ENCODE peak calls at places on chromosomes 2 and 18, in seven cellular contexts. H, O, V, W, R, A and B are unnamed samples.

GRCh38 chr2:128544321-128545037 is 225.8 kb upstream of the HS6ST1 start:
- DNase-seq in V (no peak), O (no peak), A (no peak), H (no peak), W (no peak), R (no peak), B (no peak)

GRCh38 chr2:145807978-145808377 is 1288.1 kb upstream of the ZEB2 start:
- DNase-seq in V (no peak), O (no peak), H (no peak), R (no peak), A (no peak), W (no peak), B (no peak)

GRCh38 chr18:2843161-2843560 is 3.6 kb upstream of the EMILIN2 start:
- DNase-seq in R (peak; percentile 27), H (peak; percentile 76), O (no peak), A (peak; percentile 41), V (no peak), W (no peak), B (no peak)

GRCh38 chr18:42141439-42141838 is 186.4 kb downstream of the PIK3C3 start:
- DNase-seq in W (peak; percentile 59), R (no peak), A (no peak), O (no peak), H (no peak), V (no peak), B (peak; percentile 5)

GRCh38 chr2:241620419-241620769 is 16.6 kb downstream of the THAP4 start:
- DNase-seq in R (no peak), V (no peak), H (no peak), O (no peak), W (no peak), A (no peak), B (no peak)

GRCh38 chr2:44848026-44848425 is 93.5 kb upstream of the SIX3 start:
- DNase-seq in A (no peak), R (no peak), H (no peak), V (no peak), O (no peak), W (no peak), B (no peak)

GRCh38 chr2:134574610-134575332 is 144.0 kb downstream of the TMEM163 start:
- DNase-seq in V (no peak), W (no peak), R (no peak), O (peak; percentile 34), H (no peak), A (no peak), B (no peak)

GRCh38 chr18:50745946-50746345 is 73.9 kb downstream of the MRO start:
- DNase-seq in A (no peak), H (no peak), W (no peak), O (no peak), R (no peak), V (no peak), B (no peak)

GRCh38 chr2:150234787-150235512 is 252.5 kb downstream of the RND3 start:
- DNase-seq in H (no peak), O (no peak), A (no peak), V (no peak), W (no peak), R (peak; percentile 19), B (no peak)

GRCh38 chr2:106180602-106181001 is 13.5 kb downstream of the UXS1 start:
- DNase-seq in R (no peak), H (no peak), A (no peak), V (no peak), W (no peak), O (no peak), B (no peak)

GRCh38 chr2:106175084-106175850 is 18.8 kb downstream of the UXS1 start:
- DNase-seq in W (no peak), R (no peak), A (no peak), V (no peak), H (no peak), O (no peak), B (no peak)

GRCh38 chr2:106181064-106181463 is 13.0 kb downstream of the UXS1 start:
- DNase-seq in V (no peak), O (no peak), A (no peak), R (no peak), W (no peak), H (no peak), B (no peak)

GRCh38 chr2:106176446-106177110 is 17.5 kb downstream of the UXS1 start:
- DNase-seq in R (no peak), O (no peak), W (no peak), H (no peak), V (no peak), A (no peak), B (no peak)

DNA sequence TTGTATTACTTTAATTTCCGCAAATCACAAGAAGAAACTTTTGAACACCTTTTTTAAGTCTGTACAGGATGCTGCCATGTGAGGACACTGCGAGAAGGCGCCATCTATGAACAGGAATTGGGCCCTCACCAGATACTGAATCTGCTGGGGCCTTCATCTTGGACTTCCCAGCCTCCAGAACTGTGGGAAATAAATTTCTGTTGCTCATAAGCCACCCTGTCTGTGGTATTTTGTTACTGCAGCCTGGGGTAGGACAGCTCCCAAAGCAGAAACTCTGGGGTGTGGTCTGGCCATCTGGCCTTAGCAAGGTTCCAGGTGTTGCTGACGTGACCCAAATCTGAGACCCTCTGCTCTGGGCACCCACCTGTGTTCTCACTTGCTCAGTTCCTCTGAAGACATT is 16.5 kb downstream of the UXS1 start:
- DNase-seq in V (no peak), W (no peak), H (no peak), A (no peak), O (no peak), R (no peak), B (no peak)
- H3K4me1 ChIP-seq in V (peaks cover 3% of the 10 kb centered on the region), W (no peaks in the 10 kb centered on the region), H (peaks cover 22% of the 10 kb centered on the region), A (no peaks in the 10 kb centered on the region), O (no peaks in the 10 kb centered on the region), R (peaks cover 4% of the 10 kb centered on the region), B (no peaks in the 10 kb centered on the region)

GRCh38 chr18:11162889-11163288 is 13.5 kb upstream of the PIEZO2 start:
- DNase-seq in H (no peak), V (no peak), A (no peak), W (peak; percentile 53), O (no peak), R (no peak), B (no peak)

GRCh38 chr18:11165952-11166351 is 16.6 kb upstream of the PIEZO2 start:
- DNase-seq in O (no peak), H (no peak), V (no peak), A (no peak), R (no peak), W (no peak), B (no peak)

GRCh38 chr18:11160303-11160702 is 10.9 kb upstream of the PIEZO2 start:
- DNase-seq in R (no peak), A (no peak), O (no peak), H (no peak), W (no peak), V (no peak), B (no peak)

GRCh38 chr18:11165138-11165537 is 15.8 kb upstream of the PIEZO2 start:
- DNase-seq in R (no peak), O (no peak), W (no peak), A (no peak), V (no peak), H (no peak), B (no peak)

DNA sequence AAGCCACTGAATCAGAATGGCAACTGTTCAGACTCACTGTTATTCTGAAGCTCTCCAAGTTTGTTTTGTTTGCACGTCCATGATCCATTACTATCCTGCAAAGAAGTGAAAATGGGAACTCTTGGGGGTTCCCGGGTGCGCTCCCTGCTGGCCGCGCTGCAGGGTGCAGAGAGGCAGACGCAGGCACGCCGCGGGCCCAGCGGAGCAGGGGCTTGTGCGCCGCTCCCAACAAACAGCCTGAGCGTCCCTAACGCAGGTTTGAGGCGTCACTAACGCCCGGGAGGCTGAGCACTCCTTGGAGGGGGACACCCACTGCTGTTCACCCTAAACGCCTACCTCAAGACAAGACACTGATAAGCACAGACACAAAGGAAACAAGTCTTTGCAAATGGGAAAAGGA is 14.3 kb upstream of the PIEZO2 start:
- DNase-seq in V (peak; percentile 67), O (peak; percentile 47), A (no peak), R (no peak), H (no peak), W (peak; percentile 56), B (no peak)
- H3K4me1 ChIP-seq in V (peaks cover 8% of the 10 kb centered on the region), O (no peaks in the 10 kb centered on the region), A (no peaks in the 10 kb centered on the region), R (no peaks in the 10 kb centered on the region), H (no peaks in the 10 kb centered on the region), W (peaks cover 8% of the 10 kb centered on the region), B (no peaks in the 10 kb centered on the region)

DNA sequence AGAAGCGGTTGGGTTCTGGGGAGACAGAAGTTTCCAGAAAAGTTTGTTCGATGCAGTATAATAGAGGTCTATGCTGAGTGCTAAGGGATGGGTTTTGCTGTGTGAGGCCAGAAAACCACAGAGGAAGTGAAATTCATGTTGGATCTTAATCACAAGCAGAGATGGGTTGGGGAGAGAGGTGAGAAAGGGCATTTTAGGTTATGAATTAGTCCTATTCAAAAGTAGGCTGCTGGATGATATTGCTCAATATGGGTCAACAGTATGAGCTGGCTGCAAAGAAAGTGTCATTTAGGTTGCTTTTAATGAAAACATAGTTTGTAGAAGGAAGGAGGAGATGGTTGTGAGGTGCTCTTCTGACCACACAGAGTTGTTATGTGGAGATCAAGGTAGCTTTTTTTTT is 118.8 kb upstream of the LHCGR start:
- DNase-seq in R (no peak), O (no peak), V (no peak), A (no peak), H (no peak), W (no peak), B (no peak)
- H3K4me1 ChIP-seq in R (no peaks in the 10 kb centered on the region), O (no peaks in the 10 kb centered on the region), V (peaks cover 28% of the 10 kb centered on the region), A (no peaks in the 10 kb centered on the region), H (no peaks in the 10 kb centered on the region), W (no peaks in the 10 kb centered on the region), B (no peaks in the 10 kb centered on the region)

GRCh38 chr2:12302140-12302539 is 414.6 kb upstream of the TRIB2 start:
- DNase-seq in R (no peak), A (no peak), V (no peak), W (no peak), H (no peak), O (no peak), B (no peak)
- H3K4me1 ChIP-seq in R (no peaks in the 10 kb centered on the region), A (no peaks in the 10 kb centered on the region), V (peaks cover 11% of the 10 kb centered on the region), W (peaks cover 2% of the 10 kb centered on the region), H (no peaks in the 10 kb centered on the region), O (peaks cover 21% of the 10 kb centered on the region), B (no peaks in the 10 kb centered on the region)